ENCODE peak calls at places on chromosomes 6 and 20, in five cellular contexts. J is upper lobe of left lung, O is cardiac muscle cell, Y is H9, E is adrenal gland. T is an unnamed sample.

GRCh38 chr20:38143646-38144554 is 21.2 kb downstream of the TGM2 start:
- DNase-seq in J (no peak), O (peak; percentile 60), Y (no peak), E (peak; percentile 80), T (no peak)

GRCh38 chr6:117591405-117591804 is 10.9 kb downstream of the GOPC start:
- DNase-seq in J (no peak), O (peak; percentile 24), Y (no peak), E (no peak), T (no peak)

GRCh38 chr20:17014217-17014616 is 212.6 kb upstream of the PCSK2 start:
- DNase-seq in J (peak; percentile 22), O (no peak), Y (no peak), E (no peak), T (no peak)

GRCh38 chr6:34157851-34158250 is 12.0 kb upstream of the GRM4 start:
- DNase-seq in J (no peak), O (no peak), Y (no peak), E (no peak), T (no peak)

GRCh38 chr20:36349384-36350170 is 43.4 kb downstream of the DLGAP4 start:
- DNase-seq in J (no peak), O (no peak), Y (no peak), E (no peak), T (no peak)

GRCh38 chr20:52275243-52275817 is 83.8 kb upstream of the ZFP64 start:
- DNase-seq in J (no peak), O (no peak), Y (no peak), E (no peak), T (no peak)

GRCh38 chr6:63476302-63476701 is 96.0 kb upstream of the LOC128125822 start:
- DNase-seq in J (no peak), O (no peak), Y (peak; percentile 28), E (no peak), T (no peak)

GRCh38 chr6:135909737-135910387 is 58.4 kb downstream of the PDE7B start:
- DNase-seq in J (no peak), O (peak; percentile 66), Y (peak; percentile 78), E (peak; percentile 45), T (no peak)

GRCh38 chr20:14264869-14265268 is 72.5 kb downstream of the FLRT3 start:
- DNase-seq in J (no peak), O (peak; percentile 20), Y (no peak), E (no peak), T (no peak)

GRCh38 chr20:36951977-36952738 is 650 bp upstream of the SAMHD1 start:
- DNase-seq in J (no peak), O (no peak), Y (no peak), E (no peak), T (no peak)

GRCh38 chr6:146077992-146078391 is 49.1 kb downstream of the GRM1 start:
- DNase-seq in J (no peak), O (no peak), Y (no peak), E (no peak), T (no peak)

GRCh38 chr20:478949-479429 is 16.7 kb upstream of the TBC1D20 start:
- DNase-seq in J (no peak), O (peak; percentile 76), Y (no peak), E (no peak), T (peak; percentile 16)

GRCh38 chr20:23524146-23524545 is 33.2 kb downstream of the CST8 start:
- DNase-seq in J (no peak), O (no peak), Y (no peak), E (no peak), T (no peak)

GRCh38 chr6:124226396-124226795 is 422.7 kb downstream of the NKAIN2 start:
- DNase-seq in J (no peak), O (peak; percentile 48), Y (no peak), E (no peak), T (no peak)

GRCh38 chr20:36548006-36548315 is 6.6 kb downstream of the MYL9 start:
- DNase-seq in J (no peak), O (no peak), Y (peak; percentile 75), E (no peak), T (no peak)

GRCh38 chr6:27238010-27238983 is 9.2 kb upstream of the PRSS16 start:
- DNase-seq in J (no peak), O (peak; percentile 55), Y (peak; percentile 62), E (no peak), T (no peak)

GRCh38 chr6:27237089-27237723 is 10.3 kb upstream of the PRSS16 start:
- DNase-seq in J (no peak), O (peak; percentile 54), Y (peak; percentile 73), E (peak; percentile 27), T (no peak)

GRCh38 chr6:27242589-27243265 is 4.8 kb upstream of the PRSS16 start:
- DNase-seq in J (no peak), O (no peak), Y (no peak), E (no peak), T (no peak)

GRCh38 chr6:27241443-27241842 is 6.1 kb upstream of the PRSS16 start:
- DNase-seq in J (no peak), O (no peak), Y (no peak), E (no peak), T (no peak)

GRCh38 chr6:27239258-27239657 is 8.2 kb upstream of the PRSS16 start:
- DNase-seq in J (no peak), O (no peak), Y (no peak), E (no peak), T (no peak)
- H3K9me3 ChIP-seq in J (no peaks in the 10 kb centered on the region), O (no peaks in the 10 kb centered on the region), Y (no peaks in the 10 kb centered on the region), E (no peaks in the 10 kb centered on the region), T (peaks cover 15% of the 10 kb centered on the region)

GRCh38 chr6:170211404-170212025 is 79.4 kb downstream of the DLL1 start:
- DNase-seq in J (no peak), O (no peak), Y (no peak), E (peak; percentile 12), T (no peak)
- H3K9me3 ChIP-seq in J (no peaks in the 10 kb centered on the region), O (no peaks in the 10 kb centered on the region), Y (no peaks in the 10 kb centered on the region), E (no peaks in the 10 kb centered on the region), T (no peaks in the 10 kb centered on the region)

GRCh38 chr20:15297059-15297875 is 959.9 kb upstream of the FLRT3 start:
- DNase-seq in J (no peak), O (no peak), Y (no peak), E (no peak), T (no peak)
- H3K9me3 ChIP-seq in J (no peaks in the 10 kb centered on the region), O (no peaks in the 10 kb centered on the region), Y (no peaks in the 10 kb centered on the region), E (no peaks in the 10 kb centered on the region), T (no peaks in the 10 kb centered on the region)

GRCh38 chr20:42739692-42740091 is 450.0 kb downstream of the PTPRT start:
- DNase-seq in J (no peak), O (no peak), Y (no peak), E (no peak), T (no peak)

GRCh38 chr20:42740191-42740870 is 449.4 kb downstream of the PTPRT start:
- DNase-seq in J (no peak), O (no peak), Y (no peak), E (no peak), T (no peak)

GRCh38 chr20:42734660-42735368 is 454.9 kb downstream of the PTPRT start:
- DNase-seq in J (no peak), O (no peak), Y (no peak), E (no peak), T (no peak)

GRCh38 chr20:42735539-42735938 is 454.2 kb downstream of the PTPRT start:
- DNase-seq in J (peak; percentile 13), O (no peak), Y (no peak), E (no peak), T (no peak)
- H3K9me3 ChIP-seq in J (no peaks in the 10 kb centered on the region), O (no peaks in the 10 kb centered on the region), Y (no peaks in the 10 kb centered on the region), E (no peaks in the 10 kb centered on the region), T (no peaks in the 10 kb centered on the region)

DNA sequence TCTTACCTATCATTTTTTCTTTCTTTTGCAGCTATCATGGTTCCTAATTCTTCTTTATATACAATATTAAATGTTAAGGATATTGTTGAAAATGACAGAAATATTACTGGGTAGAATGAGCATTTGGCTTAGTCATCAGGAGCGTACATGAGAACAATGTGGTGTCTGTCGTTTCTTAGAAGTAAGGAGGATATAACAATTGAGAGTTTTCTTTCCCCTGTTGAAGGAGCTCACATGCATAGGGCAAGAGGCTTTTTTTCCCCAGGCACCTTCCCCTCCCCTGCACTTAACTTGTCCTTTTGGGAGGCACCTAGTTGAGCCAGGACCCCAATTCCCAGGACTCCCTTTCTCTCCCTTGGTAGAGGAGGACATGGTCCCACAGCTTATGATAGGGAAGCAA is 25.0 kb downstream of the MC3R start:
- DNase-seq in J (no peak), O (no peak), Y (no peak), E (no peak), T (no peak)
- H3K9me3 ChIP-seq in J (no peaks in the 10 kb centered on the region), O (no peaks in the 10 kb centered on the region), Y (peaks cover 89% of the 10 kb centered on the region), E (no peaks in the 10 kb centered on the region), T (no peaks in the 10 kb centered on the region)

GRCh38 chr6:168709440-168709839 is 268.5 kb downstream of the SMOC2 start:
- DNase-seq in J (no peak), O (no peak), Y (no peak), E (no peak), T (no peak)
- H3K9me3 ChIP-seq in J (no peaks in the 10 kb centered on the region), O (no peaks in the 10 kb centered on the region), Y (peaks cover 20% of the 10 kb centered on the region), E (no peaks in the 10 kb centered on the region), T (no peaks in the 10 kb centered on the region)